ENCODE peak calls at places on chromosome 7, in seven cellular contexts. A is ELF-1; C is amniotic stem cell; T is astrocyte of the spinal cord; K is activated CD4-positive, alpha-beta T cell treated with anti-CD3 and anti-CD28 coated beads, Interleukin-2, amount 10 ng/mL, durations not matched to agents 7 days and 5 days; R is activated T-cell treated with anti-CD3 and anti-CD28 coated beads, Interleukin-2, amount 50 U/mL, for 4 hours; X is GF-D8. H is an unnamed sample.

GRCh38 chr7:65251851-65252620 is 121.6 kb upstream of the ZNF92 start:
- DNase-seq in A (peak), C (no peak), T (peak), K (peak), R (no peak), X (no peak), H (peak)

GRCh38 chr7:41328131-41328530 is 374.8 kb downstream of the INHBA start:
- DNase-seq in A (no peak), C (no peak), T (no peak), K (no peak), R (no peak), X (no peak), H (no peak)

GRCh38 chr7:157518514-157519175 is 181.8 kb downstream of the DNAJB6 start:
- DNase-seq in A (no peak), C (no peak), T (no peak), K (no peak), R (no peak), X (no peak), H (no peak)

GRCh38 chr7:158880973-158881372 is 24.6 kb downstream of the DYNC2I1 start:
- DNase-seq in A (peak), C (no peak), T (no peak), K (no peak), R (no peak), X (no peak), H (no peak)

GRCh38 chr7:5452937-5453540 is 29.4 kb upstream of the TNRC18 start:
- DNase-seq in A (no peak), C (no peak), T (peak), K (no peak), R (no peak), X (peak), H (peak)

GRCh38 chr7:157404845-157405481 is 68.2 kb downstream of the DNAJB6 start:
- DNase-seq in A (peak), C (peak), T (peak), K (peak), R (no peak), X (peak), H (peak)

GRCh38 chr7:13989138-13989943 is at the start of gene ETV1:
- DNase-seq in A (peak), C (peak), T (peak), K (no peak), R (no peak), X (no peak), H (peak)

GRCh38 chr7:44147026-44147881 is 6.1 kb upstream of the MYL7 start:
- DNase-seq in A (peak), C (no peak), T (no peak), K (no peak), R (no peak), X (no peak), H (no peak)

GRCh38 chr7:65438593-65438992 is 64.9 kb downstream of the ZNF92 start:
- DNase-seq in A (no peak), C (peak), T (peak), K (no peak), R (no peak), X (no peak), H (peak)

GRCh38 chr7:46603780-46604725 is 683.0 kb upstream of the IGFBP3 start:
- DNase-seq in A (no peak), C (no peak), T (peak), K (no peak), R (no peak), X (no peak), H (peak)

GRCh38 chr7:158507917-158508316 is 79.7 kb downstream of the PTPRN2 start:
- DNase-seq in A (no peak), C (no peak), T (no peak), K (no peak), R (no peak), X (no peak), H (no peak)

GRCh38 chr7:128737867-128738390 is 1.2 kb upstream of the CALU start:
- DNase-seq in A (no peak), C (peak), T (peak), K (no peak), R (no peak), X (no peak), H (peak)

GRCh38 chr7:49187543-49188268 is 263.4 kb downstream of the CDC14C start:
- DNase-seq in A (peak), C (no peak), T (no peak), K (no peak), R (no peak), X (no peak), H (no peak)

GRCh38 chr7:122682805-122683204 is 16.1 kb downstream of the RNF133 start:
- DNase-seq in A (no peak), C (no peak), T (no peak), K (no peak), R (no peak), X (no peak), H (no peak)

GRCh38 chr7:120842131-120842621 is 15.8 kb downstream of the TSPAN12 start:
- DNase-seq in A (peak), C (no peak), T (no peak), K (no peak), R (no peak), X (no peak), H (no peak)

GRCh38 chr7:16421333-16422099 is at the start of gene CRPPA:
- DNase-seq in A (peak), C (no peak), T (peak), K (peak), R (peak), X (peak), H (peak)

GRCh38 chr7:29807179-29807841 is 1.0 kb downstream of the WIPF3 start:
- DNase-seq in A (peak), C (no peak), T (no peak), K (no peak), R (no peak), X (no peak), H (no peak)

GRCh38 chr7:81604075-81604807 is 165.6 kb downstream of the HGF start:
- DNase-seq in A (no peak), C (no peak), T (peak), K (no peak), R (no peak), X (no peak), H (peak)

GRCh38 chr7:133047321-133047720 is 34.6 kb downstream of the CHCHD3 start:
- DNase-seq in A (no peak), C (no peak), T (no peak), K (no peak), R (no peak), X (no peak), H (peak)

GRCh38 chr7:101519324-101520017 is 109.6 kb downstream of the MYL10 start:
- DNase-seq in A (no peak), C (peak), T (peak), K (no peak), R (no peak), X (no peak), H (peak)

GRCh38 chr7:143384148-143384547 is 3.0 kb downstream of the ZYX start:
- DNase-seq in A (no peak), C (no peak), T (no peak), K (no peak), R (no peak), X (no peak), H (peak)

GRCh38 chr7:3754488-3755365 is 453.7 kb downstream of the SDK1 start:
- DNase-seq in A (peak), C (no peak), T (peak), K (no peak), R (no peak), X (no peak), H (peak)

GRCh38 chr7:85090138-85090537 is 96.7 kb downstream of the SEMA3D start:
- DNase-seq in A (no peak), C (no peak), T (no peak), K (no peak), R (no peak), X (no peak), H (no peak)

GRCh38 chr7:147022056-147022455 is 905.5 kb downstream of the CNTNAP2 start:
- DNase-seq in A (no peak), C (peak), T (no peak), K (no peak), R (no peak), X (no peak), H (peak)

GRCh38 chr7:7653568-7654187 is 13.1 kb downstream of the UMAD1 start:
- DNase-seq in A (peak), C (no peak), T (no peak), K (peak), R (no peak), X (no peak), H (peak)

GRCh38 chr7:28678421-28678965 is 266.2 kb downstream of the CREB5 start:
- DNase-seq in A (no peak), C (no peak), T (peak), K (no peak), R (no peak), X (no peak), H (peak)

GRCh38 chr7:132590162-132590561 is 13.9 kb upstream of the PLXNA4 start:
- DNase-seq in A (no peak), C (no peak), T (peak), K (no peak), R (no peak), X (no peak), H (no peak)

GRCh38 chr7:134101716-134102115 is 25.4 kb upstream of the LRGUK start:
- DNase-seq in A (no peak), C (no peak), T (no peak), K (no peak), R (no peak), X (no peak), H (no peak)

GRCh38 chr7:126574276-126574675 is 678.5 kb downstream of the GRM8 start:
- DNase-seq in A (no peak), C (no peak), T (peak), K (no peak), R (no peak), X (no peak), H (peak)

GRCh38 chr7:123602648-123603047 is 1.0 kb downstream of the ASB15 start:
- DNase-seq in A (no peak), C (no peak), T (no peak), K (no peak), R (no peak), X (no peak), H (no peak)

GRCh38 chr7:111041577-111041976 is 49.4 kb upstream of the LRRN3 start:
- DNase-seq in A (no peak), C (no peak), T (no peak), K (no peak), R (no peak), X (no peak), H (peak)

GRCh38 chr7:36752026-36752735 is 27.9 kb upstream of the AOAH start:
- DNase-seq in A (no peak), C (no peak), T (no peak), K (no peak), R (no peak), X (no peak), H (no peak)

GRCh38 chr7:17099083-17099973 is 199.1 kb upstream of the AHR start:
- DNase-seq in A (no peak), C (no peak), T (no peak), K (no peak), R (no peak), X (no peak), H (peak)

GRCh38 chr7:45872116-45873034 is 507 bp downstream of the CCDC201 start:
- DNase-seq in A (peak), C (no peak), T (no peak), K (no peak), R (no peak), X (no peak), H (peak)

GRCh38 chr7:37128644-37129043 is 320.0 kb downstream of the ELMO1 start:
- DNase-seq in A (no peak), C (no peak), T (no peak), K (no peak), R (no peak), X (no peak), H (no peak)

GRCh38 chr7:23434147-23434676 is 36.1 kb downstream of the IGF2BP3 start:
- DNase-seq in A (no peak), C (no peak), T (no peak), K (no peak), R (no peak), X (no peak), H (no peak)

GRCh38 chr7:40306596-40306995 is 171.8 kb downstream of the SUGCT start:
- DNase-seq in A (no peak), C (no peak), T (peak), K (no peak), R (no peak), X (no peak), H (peak)

GRCh38 chr7:156612930-156613329 is 27.6 kb upstream of the RNF32 start:
- DNase-seq in A (no peak), C (no peak), T (no peak), K (peak), R (peak), X (no peak), H (no peak)

GRCh38 chr7:101518348-101518747 is 110.7 kb downstream of the MYL10 start:
- DNase-seq in A (no peak), C (no peak), T (peak), K (no peak), R (no peak), X (no peak), H (peak)

H was measured in choroid plexus epithelial cell.